ENCODE peak calls at places on chromosome 14, in eight cellular contexts. Z is CD4-positive, CD25-positive, alpha-beta regulatory T cell; B is H7; E is HEK293T; J is EH; Q is stimulated activated CD4-positive, alpha-beta T cell treated with anti-CD3 and anti-CD28 coated beads, Interleukin-4, amount 100 ng/mL, for 1 hour; A is amygdala; S is NCI-H2081. W is an unnamed sample.

GRCh38 chr14:77376380-77376770 is 519 bp downstream of the TMED8 start:
- DNase-seq in Z (peak; percentile 51), Q (peak; percentile 43), B (peak; percentile 77), S (no peak), E (peak; percentile 31), A (peak; percentile 5), J (peak; percentile 36), W (no peak)

GRCh38 chr14:49189381-49189780 is 396.8 kb downstream of the RPS29 start:
- DNase-seq in S (no peak), A (no peak), J (no peak), Z (no peak), Q (no peak), E (no peak), B (no peak), W (no peak)

GRCh38 chr14:22221508-22221907 is 367.5 kb downstream of the DAD1 start:
- DNase-seq in E (peak; percentile 35), A (no peak), S (no peak), Z (peak; percentile 49), B (peak; percentile 6), Q (no peak), J (peak; percentile 32), W (peak; percentile 14)

GRCh38 chr14:81331229-81332026 is 68.7 kb downstream of the STON2 start:
- DNase-seq in B (no peak), S (no peak), J (no peak), Q (no peak), A (no peak), E (no peak), Z (no peak), W (no peak)

GRCh38 chr14:89336338-89336737 is 80.7 kb downstream of the FOXN3 start:
- DNase-seq in Z (peak; percentile 32), S (no peak), A (no peak), B (no peak), Q (no peak), E (no peak), J (no peak), W (no peak)

GRCh38 chr14:73785834-73786631 is 65.6 kb upstream of the PTGR2 start:
- DNase-seq in A (peak; percentile 37), S (no peak), E (peak; percentile 56), Z (peak; percentile 85), Q (peak; percentile 51), J (peak; percentile 95), B (peak; percentile 58), W (peak; percentile 91)

GRCh38 chr14:39016733-39017095 is 86.3 kb downstream of the SEC23A start:
- DNase-seq in E (no peak), B (peak; percentile 31), J (no peak), Q (no peak), Z (no peak), S (no peak), A (no peak), W (no peak)

GRCh38 chr14:99602054-99602787 is 1.8 kb downstream of the CCDC85C start:
- DNase-seq in J (peak; percentile 29), A (no peak), Z (no peak), Q (no peak), S (no peak), E (no peak), B (peak; percentile 56), W (no peak)

GRCh38 chr14:94021001-94021400 is 5.1 kb upstream of the OTUB2 start:
- DNase-seq in E (no peak), J (no peak), B (no peak), A (no peak), S (no peak), Z (no peak), Q (no peak), W (no peak)